ENCODE peak calls at places on chromosomes 12 and 14, in six cellular contexts. E, P, J, S, O and D are unnamed samples.

GRCh38 chr12:109952160-109952858 is 43.9 kb downstream of the GIT2 start:
- DNase-seq in S (no peak), E (no peak), O (no peak), J (no peak), P (no peak), D (no peak)

GRCh38 chr12:63918788-63919300 is 74.3 kb downstream of the SRGAP1 start:
- DNase-seq in P (no peak), O (peak; percentile 71), E (no peak), J (no peak), S (peak; percentile 95), D (no peak)

GRCh38 chr12:82862069-82862841 is 175.5 kb downstream of the TMTC2 start:
- DNase-seq in S (peak; percentile 80), O (no peak), P (no peak), E (no peak), J (no peak), D (no peak)

GRCh38 chr12:124361074-124361965 is 66.4 kb downstream of the RFLNA start:
- DNase-seq in J (no peak), P (peak; percentile 85), O (no peak), E (no peak), S (no peak), D (no peak)

GRCh38 chr12:11648514-11649412 is 711 bp upstream of the ETV6 start:
- DNase-seq in P (peak; percentile 79), E (peak; percentile 87), J (peak; percentile 65), O (peak; percentile 82), S (peak; percentile 77), D (no peak)

GRCh38 chr14:101077511-101078074 is 174.1 kb upstream of the RTL1 start:
- DNase-seq in J (no peak), O (no peak), E (peak; percentile 73), S (no peak), P (peak; percentile 28), D (peak; percentile 61)

GRCh38 chr14:28603606-28604005 is 163.0 kb upstream of the FOXG1 start:
- DNase-seq in J (no peak), O (no peak), S (peak; percentile 48), P (no peak), E (no peak), D (no peak)

GRCh38 chr14:87046960-87047359 is 946.0 kb downstream of the GALC start:
- DNase-seq in P (no peak), S (no peak), E (no peak), O (no peak), J (no peak), D (no peak)

GRCh38 chr12:12441051-12441807 is 84.4 kb downstream of the BORCS5 start:
- DNase-seq in P (no peak), E (no peak), O (no peak), S (no peak), J (no peak), D (no peak)

GRCh38 chr12:3313655-3314305 is 177.2 kb upstream of the PRMT8 start:
- DNase-seq in E (no peak), O (peak; percentile 52), S (peak; percentile 52), J (peak; percentile 48), P (no peak), D (no peak)

GRCh38 chr12:65634061-65634460 is 190.2 kb upstream of the HMGA2 start:
- DNase-seq in S (peak; percentile 34), P (no peak), O (no peak), J (no peak), E (no peak), D (no peak)

GRCh38 chr14:73739899-73740685 is 25.9 kb upstream of the PNMA1 start:
- DNase-seq in S (no peak), E (no peak), P (no peak), O (no peak), J (no peak), D (no peak)
- H3K4me1 ChIP-seq in S (peaks cover 55% of the 10 kb centered on the region), E (peaks cover 3% of the 10 kb centered on the region), P (peaks cover 54% of the 10 kb centered on the region), O (peaks cover 56% of the 10 kb centered on the region), J (peaks cover 54% of the 10 kb centered on the region), D (peaks cover 70% of the 10 kb centered on the region)

GRCh38 chr14:102509744-102510615 is at the start of gene ANKRD9:
- DNase-seq in S (peak; percentile 96), P (peak; percentile 97), O (peak; percentile 92), E (peak; percentile 99), J (peak; percentile 95), D (peak; percentile 96)

GRCh38 chr14:102510616-102511520 is 1.3 kb upstream of the ANKRD9 start:
- DNase-seq in S (peak; percentile 42), O (no peak), P (peak; percentile 91), E (no peak), J (no peak), D (peak; percentile 70)

GRCh38 chr14:102507891-102508312 is 1.7 kb downstream of the ANKRD9 start:
- DNase-seq in J (no peak), O (no peak), E (no peak), S (no peak), P (no peak), D (no peak)

GRCh38 chr14:102508410-102508773 is 1.2 kb downstream of the ANKRD9 start:
- DNase-seq in E (no peak), S (peak; percentile 78), O (peak; percentile 60), J (no peak), P (peak; percentile 88), D (peak; percentile 78)

DNA sequence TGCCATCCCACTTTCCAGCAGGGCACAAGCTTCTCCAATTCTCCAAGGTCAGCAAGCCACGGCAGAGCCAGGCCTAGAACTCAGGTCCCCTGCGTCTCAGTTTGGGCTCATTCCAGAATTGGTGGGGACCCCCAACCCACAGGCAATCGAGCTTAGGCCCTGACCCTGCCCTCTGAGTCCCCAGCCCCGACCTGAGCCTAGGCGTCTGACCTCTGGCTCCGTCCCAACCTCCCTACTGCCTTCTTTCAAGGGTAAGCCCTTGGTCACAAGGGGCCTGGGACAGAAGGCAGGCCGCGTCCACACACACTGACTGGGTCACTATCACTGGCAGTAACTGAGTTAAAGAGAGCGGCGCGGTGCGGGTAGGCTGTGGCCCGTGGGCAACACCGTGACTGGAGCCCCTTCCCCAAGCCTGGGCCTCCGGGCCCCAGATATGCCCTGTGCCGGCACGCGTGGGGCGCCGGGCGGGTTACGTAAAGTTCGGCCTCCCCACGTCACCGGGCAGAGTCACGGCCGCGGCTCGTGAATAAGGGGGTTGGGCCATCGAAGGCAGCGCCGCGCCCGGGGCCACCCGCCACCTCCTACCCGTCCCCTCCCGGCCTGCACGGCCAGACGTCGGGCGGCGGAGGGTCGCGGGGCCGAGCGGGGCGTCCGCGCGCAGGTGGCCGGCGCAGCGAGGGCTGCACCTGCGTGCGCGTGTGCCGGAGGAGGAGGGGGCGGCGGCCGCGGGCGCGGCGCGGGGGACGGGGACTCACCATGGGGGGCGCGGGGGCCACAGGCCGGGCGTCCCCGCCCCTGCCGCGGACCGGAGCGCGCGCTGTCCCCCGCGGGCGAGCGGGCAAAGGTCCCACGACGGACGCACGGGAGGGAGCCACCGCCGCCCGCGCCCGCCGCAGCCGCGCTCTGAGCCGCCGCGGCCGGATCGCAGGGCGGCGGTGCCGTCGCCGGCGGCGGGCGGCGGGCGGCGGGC is 517 bp downstream of the ANKRD9 start:
- DNase-seq in J (peak; percentile 67), S (peak; percentile 32), E (peak; percentile 92), P (peak; percentile 78), O (no peak), D (peak; percentile 92)
- H3K27ac ChIP-seq in J (peak overlapping the region; percentile 56), S (peak overlapping the region; percentile 71), E (no peak overlapping the region), P (peak overlapping the region; percentile 67), O (peak overlapping the region; percentile 94), D (peak overlapping the region; percentile 91)

GRCh38 chr12:71646512-71646911 is 17.1 kb downstream of the ZFC3H1 start:
- DNase-seq in J (no peak), P (no peak), S (no peak), E (no peak), O (no peak), D (no peak)
- H3K9me3 ChIP-seq in J (no peaks in the 10 kb centered on the region), P (no peaks in the 10 kb centered on the region), S (no peaks in the 10 kb centered on the region), E (no peaks in the 10 kb centered on the region), O (no peaks in the 10 kb centered on the region), D (no peaks in the 10 kb centered on the region)

GRCh38 chr14:21103165-21103709 is 2.4 kb downstream of the TMEM253 start:
- DNase-seq in J (no peak), E (no peak), S (no peak), O (peak; percentile 96), P (no peak), D (no peak)
- H3K4me1 ChIP-seq in J (peaks cover 11% of the 10 kb centered on the region), E (no peaks in the 10 kb centered on the region), S (peaks cover 50% of the 10 kb centered on the region), O (peaks cover 77% of the 10 kb centered on the region), P (peaks cover 16% of the 10 kb centered on the region), D (peaks cover 80% of the 10 kb centered on the region)

GRCh38 chr12:48121522-48121921 is 2.4 kb downstream of the PFKM start:
- DNase-seq in E (no peak), S (no peak), J (no peak), P (no peak), O (no peak), D (no peak)
- H3K27ac ChIP-seq in E (no peak overlapping the region), S (no peak overlapping the region), J (no peak overlapping the region), P (no peak overlapping the region), O (no peak overlapping the region), D (no peak overlapping the region)

GRCh38 chr14:104709387-104710019 is 14.5 kb upstream of the ADSS1 start:
- DNase-seq in E (no peak), P (no peak), S (no peak), O (no peak), J (no peak), D (no peak)
- H3K9me3 ChIP-seq in E (no peaks in the 10 kb centered on the region), P (no peaks in the 10 kb centered on the region), S (no peaks in the 10 kb centered on the region), O (no peaks in the 10 kb centered on the region), J (no peaks in the 10 kb centered on the region), D (no peaks in the 10 kb centered on the region)

GRCh38 chr12:122932207-122932606 is 34.1 kb downstream of the ABCB9 start:
- DNase-seq in E (no peak), O (no peak), J (no peak), S (no peak), P (no peak), D (no peak)
- H3K4me1 ChIP-seq in E (no peaks in the 10 kb centered on the region), O (no peaks in the 10 kb centered on the region), J (no peaks in the 10 kb centered on the region), S (no peaks in the 10 kb centered on the region), P (no peaks in the 10 kb centered on the region), D (no peaks in the 10 kb centered on the region)